ENCODE peak calls at places on chromosomes 11 and 22, in four cellular contexts. E is K562, A is H1, F is HepG2. M is an unnamed sample.

GRCh38 chr11:73246303-73246702 is 25.8 kb upstream of the P2RY6 start:
- DNase-seq in E (no peak), A (no peak), F (no peak), M (no peak)

GRCh38 chr11:60771146-60771545 is 14.0 kb upstream of the MS4A10 start:
- DNase-seq in A (no peak), E (no peak), F (no peak), M (no peak)

GRCh38 chr11:110886241-110886640 is 174.0 kb upstream of the ARHGAP20 start:
- DNase-seq in A (no peak), F (no peak), E (no peak), M (no peak)

GRCh38 chr22:24183321-24184031 is 2.2 kb downstream of the SUSD2 start:
- DNase-seq in E (no peak), A (no peak), F (no peak), M (no peak)

GRCh38 chr11:28447226-28447625 is 339.0 kb downstream of the METTL15 start:
- DNase-seq in E (no peak), F (peak), A (no peak), M (peak)

GRCh38 chr22:27783436-27784098 is 18.0 kb downstream of the MN1 start:
- DNase-seq in A (no peak), E (no peak), F (no peak), M (no peak)

GRCh38 chr11:108345767-108346166 is 121.6 kb downstream of the C11orf65 start:
- DNase-seq in F (no peak), A (no peak), E (no peak), M (no peak)

GRCh38 chr11:118415739-118416068 is 14.3 kb downstream of the ATP5MG start:
- DNase-seq in E (peak), A (no peak), F (no peak), M (peak)

GRCh38 chr11:76795285-76795935 is 12.3 kb downstream of the TSKU start:
- DNase-seq in F (no peak), E (no peak), A (no peak), M (no peak)

GRCh38 chr11:117818036-117818858 is 6.3 kb downstream of the FXYD2 start:
- DNase-seq in A (no peak), F (no peak), E (no peak), M (peak)

GRCh38 chr11:60978546-60979380 is 7.3 kb downstream of the CD6 start:
- DNase-seq in A (no peak), F (no peak), E (no peak), M (no peak)

GRCh38 chr11:70854201-70854600 is 398.2 kb downstream of the SHANK2 start:
- DNase-seq in F (no peak), A (no peak), E (no peak), M (no peak)

GRCh38 chr22:28873183-28873964 is 10.0 kb upstream of the ZNRF3 start:
- DNase-seq in A (no peak), E (peak), F (no peak), M (no peak)

GRCh38 chr22:48920776-48921241 is 906.9 kb downstream of the BRD1 start:
- DNase-seq in E (no peak), F (no peak), A (no peak), M (no peak)
- TF ChIP-seq MAFK in E (no peak), F (no peak), A (no peak), M (no peak)

DNA sequence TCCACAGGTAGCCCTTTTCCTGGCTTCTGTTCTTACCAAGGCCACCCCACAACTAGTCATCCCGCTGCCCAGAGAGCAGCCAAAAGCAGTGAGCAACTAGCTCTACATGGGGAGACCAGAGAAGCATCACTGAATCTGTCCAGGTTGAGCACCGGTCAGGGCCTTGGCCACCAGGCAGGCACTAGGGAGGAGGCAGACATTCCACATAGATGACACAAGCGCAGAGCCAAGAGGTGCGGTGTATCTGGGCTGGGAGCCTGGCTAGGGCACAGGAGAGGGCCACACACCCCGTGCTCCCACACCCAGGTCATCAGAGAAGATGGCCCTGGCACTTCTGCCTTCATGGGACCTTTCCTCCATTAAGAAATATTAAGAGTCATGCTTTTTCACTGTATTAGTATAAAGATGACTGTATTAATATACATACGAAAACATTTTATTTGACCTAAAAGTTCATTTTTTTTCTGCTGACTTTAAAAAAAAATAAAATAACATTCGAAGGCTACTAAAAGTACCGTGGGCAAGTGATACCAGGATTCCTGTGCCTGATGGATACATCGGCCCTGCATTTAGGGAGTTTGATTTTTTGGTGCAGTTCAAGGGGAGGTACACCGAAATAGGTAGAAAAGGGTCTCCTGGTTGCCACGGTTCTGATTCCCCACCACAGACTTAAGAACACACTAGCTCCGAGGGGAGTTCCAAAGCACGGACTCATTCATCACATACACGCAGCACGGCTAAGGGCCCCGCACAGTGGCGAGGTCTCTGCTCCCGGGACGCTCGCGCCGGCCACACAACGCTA is 1.2 kb downstream of the DGCR2 start:
- DNase-seq in A (no peak), E (peak), F (peak), M (peak)
- TF ChIP-seq HDAC2 in A (no peak), E (no peak), F (no peak), M (no peak)

GRCh38 chr11:10019906-10020682 is 273.9 kb downstream of the SBF2 start:
- DNase-seq in A (no peak), E (no peak), F (peak), M (no peak)
- TF ChIP-seq CHD2 in A (no peak), E (no peak), F (no peak), M (no peak)

DNA sequence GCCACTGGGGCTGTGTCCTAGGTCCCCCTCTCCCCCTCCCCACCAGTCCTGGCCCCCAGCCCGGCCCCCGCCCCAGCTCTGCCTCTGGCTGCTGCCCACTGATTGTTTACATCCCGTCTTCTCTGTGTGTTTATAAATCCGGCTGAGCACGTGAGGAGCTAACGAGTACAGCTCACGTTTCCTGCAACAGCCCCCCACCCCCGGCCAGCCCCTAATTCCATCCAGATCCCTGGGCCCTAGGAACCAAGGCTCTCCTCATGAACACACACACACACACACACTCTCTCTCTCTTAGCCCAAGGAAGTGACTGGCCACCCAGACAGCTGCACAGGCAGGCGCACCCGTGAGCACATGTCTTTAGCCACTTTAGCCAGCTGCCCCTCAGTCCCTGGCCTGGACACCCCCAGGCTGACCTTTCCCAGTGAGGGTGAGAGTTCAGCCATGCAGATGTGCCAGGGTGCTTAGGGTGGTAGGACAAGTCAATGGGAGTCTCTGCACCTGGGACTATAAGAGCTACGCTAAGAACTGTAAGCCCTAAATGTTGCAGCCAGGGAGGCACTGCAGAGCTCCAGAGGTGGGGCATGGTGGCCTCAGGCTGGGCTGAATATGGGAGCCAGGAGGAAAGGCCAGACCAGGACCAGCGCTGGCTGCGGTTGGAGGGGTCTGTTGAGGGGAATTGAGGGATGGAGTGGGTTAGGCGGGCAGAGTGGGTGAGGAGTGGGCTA is 2.9 kb downstream of the CLCF1 start:
- DNase-seq in F (no peak), E (no peak), A (no peak), M (no peak)
- TF ChIP-seq MAFK in F (no peak), E (no peak), A (no peak), M (no peak)

GRCh38 chr11:64183890-64184289 is 2.1 kb upstream of the STIP1 start:
- DNase-seq in A (no peak), E (no peak), F (no peak), M (no peak)

GRCh38 chr11:64185323-64186204 is at the start of gene STIP1:
- DNase-seq in F (peak), A (peak), E (peak), M (peak)

GRCh38 chr11:64180871-64181270 is 5.1 kb upstream of the STIP1 start:
- DNase-seq in E (no peak), A (no peak), F (no peak), M (no peak)

GRCh38 chr11:64181506-64182411 is 4.2 kb upstream of the STIP1 start:
- DNase-seq in E (peak), F (peak), A (peak), M (peak)

GRCh38 chr11:64186205-64187165 is 514 bp downstream of the STIP1 start:
- DNase-seq in A (no peak), E (no peak), F (no peak), M (no peak)
- TF ChIP-seq HDAC2 in A (no peak), E (no peak), F (no peak), M (no peak)

GRCh38 chr11:8871283-8871775 is 39.7 kb upstream of the AKIP1 start:
- DNase-seq in E (no peak), F (peak), A (no peak), M (peak)
- TF ChIP-seq CHD2 in E (no peak), F (no peak), A (no peak), M (no peak)

M was measured in A549.